ENCODE peak calls at places on chromosomes 7 and 10, in nine cellular contexts. O is WERI-Rb-1; U is naive thymus-derived CD4-positive, alpha-beta T cell; X is tibial artery; D is AG09309; Q is CD8-positive, alpha-beta T cell; W is CD8-positive, alpha-beta memory T cell; C is small intestine; H is breast epithelium. P is an unnamed sample.

GRCh38 chr7:74429153-74429747 is 24.5 kb upstream of the GTF2IRD1 start:
- DNase-seq in X (no peak), U (no peak), Q (no peak), C (no peak), H (no peak), W (no peak), D (peak), O (no peak), P (peak)

GRCh38 chr10:78604286-78604685 is 464.5 kb upstream of the ZMIZ1 start:
- DNase-seq in C (no peak), U (no peak), W (no peak), X (no peak), O (no peak), H (no peak), D (no peak), Q (no peak), P (no peak)

GRCh38 chr7:24279512-24279911 is 4.5 kb upstream of the NPY start:
- DNase-seq in D (no peak), C (no peak), O (no peak), Q (no peak), U (no peak), W (no peak), H (no peak), X (no peak), P (no peak)

GRCh38 chr10:510415-510881 is 179.0 kb downstream of the DIP2C start:
- DNase-seq in W (no peak), C (no peak), O (no peak), H (no peak), D (no peak), U (no peak), X (peak), Q (no peak), P (no peak)

GRCh38 chr7:151361193-151361959 is 19.8 kb downstream of the NUB1 start:
- DNase-seq in U (no peak), O (no peak), H (no peak), X (no peak), W (no peak), C (no peak), D (no peak), Q (no peak), P (no peak)

GRCh38 chr7:70607281-70607680 is 524.7 kb upstream of the GALNT17 start:
- DNase-seq in H (no peak), D (no peak), X (no peak), C (no peak), O (no peak), Q (no peak), U (no peak), W (no peak), P (no peak)

GRCh38 chr10:3898821-3899220 is 113.8 kb upstream of the KLF6 start:
- DNase-seq in D (no peak), U (no peak), W (no peak), X (no peak), H (peak), C (no peak), O (no peak), Q (no peak), P (no peak)

GRCh38 chr7:132683967-132684690 is 107.9 kb upstream of the PLXNA4 start:
- DNase-seq in Q (no peak), X (no peak), H (no peak), U (no peak), C (no peak), O (no peak), D (no peak), W (no peak), P (no peak)

GRCh38 chr7:55077581-55078410 is 59.0 kb downstream of the EGFR start:
- DNase-seq in H (no peak), W (no peak), Q (no peak), C (peak), D (no peak), U (no peak), O (no peak), X (no peak), P (no peak)

GRCh38 chr7:133502498-133502897 is 249.6 kb downstream of the EXOC4 start:
- DNase-seq in Q (no peak), X (no peak), O (no peak), D (no peak), H (no peak), U (no peak), C (no peak), W (no peak), P (no peak)

GRCh38 chr10:323651-324293 is 188.5 kb downstream of the ZMYND11 start:
- DNase-seq in W (peak), O (no peak), U (peak), D (peak), X (peak), H (no peak), Q (peak), C (no peak), P (peak)

GRCh38 chr10:99531696-99532050 is 1.1 kb upstream of the NKX2-3 start:
- DNase-seq in O (no peak), H (no peak), C (no peak), D (no peak), U (no peak), W (no peak), Q (no peak), X (no peak), P (no peak)

GRCh38 chr10:99534456-99534938 is 1.8 kb downstream of the NKX2-3 start:
- DNase-seq in O (no peak), W (no peak), Q (no peak), U (no peak), X (no peak), H (no peak), D (no peak), C (no peak), P (no peak)

GRCh38 chr10:99532194-99532593 is 548 bp upstream of the NKX2-3 start:
- DNase-seq in D (no peak), U (no peak), C (no peak), Q (no peak), X (no peak), W (no peak), H (no peak), O (no peak), P (no peak)

GRCh38 chr10:99533496-99534455 is 1.0 kb downstream of the NKX2-3 start:
- DNase-seq in H (no peak), O (no peak), W (no peak), Q (no peak), U (no peak), D (no peak), X (no peak), C (no peak), P (no peak)

DNA sequence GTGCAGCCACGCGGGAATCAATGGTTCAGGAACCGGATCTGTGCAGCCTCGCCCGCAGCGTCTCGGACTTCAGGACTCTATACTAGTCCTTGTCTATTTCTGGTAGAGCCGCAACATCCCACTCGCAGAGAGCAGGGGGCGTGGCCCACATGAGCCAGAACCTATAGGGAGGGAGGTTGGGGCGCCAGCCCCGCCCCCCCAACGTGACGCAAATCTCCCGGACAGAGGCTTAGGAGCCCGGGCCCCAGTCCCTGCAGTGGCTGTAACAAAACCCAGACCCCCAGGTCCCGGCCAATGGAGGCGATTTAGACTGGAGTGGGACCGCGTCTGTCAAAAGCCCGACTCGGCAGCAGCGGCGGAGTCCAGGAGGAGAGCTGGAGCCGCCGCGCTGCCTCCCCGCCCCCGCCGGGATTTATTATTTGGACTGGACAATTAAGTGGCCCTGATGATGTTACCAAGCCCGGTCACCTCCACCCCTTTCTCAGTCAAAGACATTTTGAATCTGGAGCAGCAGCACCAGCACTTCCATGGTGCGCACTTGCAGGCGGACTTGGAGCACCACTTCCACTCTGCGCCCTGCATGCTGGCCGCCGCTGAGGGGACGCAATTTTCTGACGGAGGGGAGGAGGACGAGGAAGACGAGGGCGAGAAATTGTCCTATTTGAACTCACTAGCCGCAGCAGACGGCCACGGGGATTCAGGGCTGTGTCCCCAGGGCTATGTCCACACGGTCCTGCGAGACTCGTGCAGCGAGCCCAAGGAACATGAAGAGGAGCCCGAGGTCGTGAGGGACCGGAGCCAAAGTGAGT is at the start of gene NKX2-3:
- DNase-seq in Q (no peak), C (peak), D (no peak), H (no peak), W (no peak), O (peak), U (no peak), X (no peak), P (no peak)
- H3K4me3 ChIP-seq in Q (no peak), C (peak), D (no peak), H (no peak), W (no peak), O (peak), U (no peak), X (no peak), P (no peak)

GRCh38 chr10:8053446-8054242 is 844 bp upstream of the GATA3 start:
- DNase-seq in O (peak), W (peak), C (peak), U (peak), D (peak), Q (peak), H (peak), X (peak), P (peak)
- H3K4me3 ChIP-seq in O (no peak), W (peak), C (peak), U (peak), D (peak), Q (peak), H (peak), X (peak), P (peak)

DNA sequence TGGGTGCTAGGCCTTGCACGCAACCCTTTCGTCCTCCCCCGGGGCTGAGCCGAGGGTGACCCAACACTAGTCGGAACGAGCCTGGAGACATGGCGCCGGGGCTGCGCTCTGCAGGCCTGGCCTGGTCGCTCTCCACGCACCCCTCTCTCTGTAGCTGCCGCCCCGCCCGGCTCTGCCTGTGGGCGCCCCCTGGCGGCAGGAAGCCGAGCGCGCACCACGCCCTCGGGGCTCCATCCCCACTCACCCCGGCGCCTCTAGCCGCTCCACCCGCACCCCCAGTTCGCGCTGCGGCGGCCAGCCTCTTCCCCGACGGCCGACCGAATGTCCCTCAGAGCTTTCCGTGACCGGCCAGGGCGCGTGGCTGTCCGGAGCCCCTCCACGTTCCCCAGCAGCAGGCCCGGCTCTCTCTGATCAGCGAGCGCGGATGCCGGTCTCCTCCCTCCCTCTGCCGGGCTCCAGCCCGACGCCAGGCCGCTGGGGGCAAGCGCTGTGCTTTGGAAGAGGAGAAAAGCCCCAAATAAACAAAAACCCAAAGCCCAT is 29.1 kb upstream of the KCNK18 start:
- DNase-seq in U (peak), D (no peak), O (peak), Q (peak), H (no peak), X (peak), C (peak), W (peak), P (no peak)
- H3K4me3 ChIP-seq in U (peak), D (peak), O (peak), Q (no peak), H (peak), X (no peak), C (no peak), W (peak), P (no peak)

GRCh38 chr10:72364239-72364777 is 9.6 kb upstream of the DNAJB12 start:
- DNase-seq in X (peak), Q (peak), O (peak), H (peak), U (peak), C (peak), D (peak), W (peak), P (peak)
- H3K4me3 ChIP-seq in X (peak), Q (peak), O (no peak), H (peak), U (peak), C (no peak), D (no peak), W (no peak), P (no peak)

GRCh38 chr7:113504691-113505090 is 386.3 kb upstream of the SMIM30 start:
- DNase-seq in H (no peak), X (no peak), C (no peak), U (no peak), W (no peak), O (no peak), D (no peak), Q (no peak), P (no peak)
- H3K4me3 ChIP-seq in H (no peak), X (no peak), C (no peak), U (no peak), W (no peak), O (no peak), D (no peak), Q (no peak), P (no peak)

DNA sequence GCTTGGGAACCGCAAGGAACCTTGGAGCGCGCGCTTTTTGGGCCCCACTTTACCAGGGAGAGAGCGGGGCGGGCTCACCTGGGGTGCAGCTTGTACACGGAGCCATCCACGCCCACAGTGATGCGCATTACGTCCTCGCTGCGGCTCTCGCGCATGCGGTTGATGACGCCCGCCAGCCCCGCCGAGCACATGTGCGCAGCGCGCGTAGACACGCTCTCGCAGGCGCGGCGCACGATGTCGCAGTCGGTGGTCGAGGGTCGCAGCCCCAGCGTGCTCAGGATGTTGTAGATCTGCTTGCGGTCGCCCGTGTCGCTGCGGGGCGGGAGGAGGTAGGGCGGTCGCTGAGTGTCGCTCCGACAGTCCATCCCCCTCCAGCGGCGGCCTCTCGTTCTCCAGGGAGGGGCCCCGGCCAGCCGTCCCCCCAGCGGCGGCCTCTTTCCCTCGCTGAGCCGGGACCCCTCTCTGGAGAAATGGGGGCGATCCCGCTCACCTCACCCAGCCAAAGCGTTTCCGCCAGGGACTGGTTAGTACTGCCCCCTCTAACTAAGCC is 4.4 kb upstream of the MYL7 start:
- DNase-seq in Q (peak), W (peak), C (no peak), D (no peak), X (no peak), U (peak), O (no peak), H (no peak), P (no peak)
- H3K4me3 ChIP-seq in Q (peak), W (peak), C (peak), D (peak), X (peak), U (peak), O (no peak), H (peak), P (peak)

DNA sequence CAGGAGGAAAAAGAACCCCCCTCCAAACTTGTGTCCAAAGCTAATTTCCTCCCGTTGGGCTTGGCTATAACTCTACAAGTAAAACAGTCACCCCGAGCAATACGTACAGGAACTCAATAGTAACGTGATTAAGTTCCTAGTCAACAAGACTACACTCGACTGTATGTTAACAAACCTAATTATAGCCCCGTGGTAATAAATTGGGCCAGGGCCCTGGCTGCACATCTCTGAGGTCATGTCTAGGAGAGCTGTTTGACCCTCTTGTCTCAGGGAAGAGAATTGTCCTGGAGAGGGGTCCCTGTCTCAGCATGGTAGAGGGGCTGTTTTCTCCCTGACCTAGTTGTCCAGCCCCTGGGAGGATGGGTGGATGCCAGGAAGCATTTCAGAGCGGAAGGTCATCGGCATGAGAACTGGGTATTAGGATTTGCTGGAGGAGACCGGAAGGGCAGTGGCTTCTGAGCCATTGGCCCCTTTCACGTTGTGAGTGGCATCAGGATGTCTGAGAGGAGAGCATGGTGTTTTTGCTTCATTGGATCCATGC is 60.2 kb upstream of the COMTD1 start:
- DNase-seq in X (no peak), Q (no peak), W (no peak), U (no peak), D (no peak), O (peak), C (no peak), H (no peak), P (no peak)
- H3K4me3 ChIP-seq in X (peak), Q (no peak), W (no peak), U (no peak), D (no peak), O (peak), C (no peak), H (peak), P (no peak)

GRCh38 chr10:21524131-21524525 is 1.4 kb downstream of the SKIDA1 start:
- DNase-seq in Q (no peak), X (no peak), D (no peak), W (no peak), O (no peak), H (no peak), C (no peak), U (no peak), P (no peak)
- H3K4me3 ChIP-seq in Q (no peak), X (peak), D (no peak), W (no peak), O (peak), H (peak), C (no peak), U (no peak), P (peak)

GRCh38 chr7:129435414-129435829 is 1.2 kb downstream of the STRIP2 start:
- DNase-seq in X (no peak), C (no peak), H (no peak), Q (no peak), D (no peak), W (no peak), O (no peak), U (no peak), P (no peak)
- H3K4me3 ChIP-seq in X (no peak), C (peak), H (no peak), Q (no peak), D (peak), W (peak), O (peak), U (no peak), P (peak)

GRCh38 chr7:94655884-94656657 is at the start of gene SGCE:
- DNase-seq in U (peak), D (peak), X (peak), Q (no peak), H (peak), O (peak), C (peak), W (peak), P (peak)

GRCh38 chr7:94654764-94655561 is 970 bp downstream of the SGCE start:
- DNase-seq in C (no peak), X (peak), O (peak), H (no peak), U (peak), D (no peak), W (no peak), Q (no peak), P (no peak)

GRCh38 chr7:94656925-94657731 is 1.2 kb upstream of the SGCE start:
- DNase-seq in H (no peak), W (no peak), C (peak), Q (no peak), X (no peak), U (no peak), D (no peak), O (peak), P (no peak)

GRCh38 chr7:94656658-94656924 is 658 bp upstream of the SGCE start:
- DNase-seq in O (no peak), W (no peak), D (no peak), X (no peak), C (no peak), Q (no peak), H (no peak), U (no peak), P (no peak)

DNA sequence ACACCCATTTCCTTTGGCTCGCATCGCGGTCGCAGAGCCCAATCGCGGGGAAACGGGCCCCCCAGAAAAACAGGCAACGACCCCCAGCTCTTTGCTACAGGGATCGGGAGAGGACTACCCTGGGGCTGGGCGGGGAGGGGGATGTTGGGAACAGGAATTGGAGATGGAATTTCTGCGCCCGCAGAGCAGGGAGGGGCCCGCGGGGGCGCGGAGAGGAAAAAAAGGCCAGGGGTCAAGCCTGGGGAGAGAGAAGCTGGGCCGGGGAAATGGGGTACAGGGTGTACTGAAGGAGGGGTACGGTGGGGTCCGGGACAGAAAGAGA is 410 bp downstream of the SGCE start:
- DNase-seq in W (no peak), D (no peak), X (peak), U (no peak), C (no peak), H (no peak), Q (no peak), O (peak), P (no peak)
- H3K4me3 ChIP-seq in W (no peak), D (peak), X (peak), U (peak), C (peak), H (peak), Q (peak), O (peak), P (peak)

P was measured in skeletal muscle cell.